ENCODE peak calls at places on chromosomes 13 and 19, in four cellular contexts. O is astrocyte of the spinal cord; S is CD4-positive, CD25-positive, alpha-beta regulatory T cell; V is CD8-positive, alpha-beta memory T cell. W is an unnamed sample.
A peak's percentile ranks its signal among the peaks of the same experiment; 100 is the strongest.

GRCh38 chr13:36674337-36675212 is 755 bp downstream of the SERTM1 start:
- DNase-seq in V (no peak), S (no peak), O (no peak), W (no peak)

GRCh38 chr13:113148940-113149503 is 9.4 kb upstream of the PROZ start:
- DNase-seq in S (no peak), V (no peak), O (no peak), W (no peak)

GRCh38 chr19:33054623-33055022 is 10.1 kb downstream of the RHPN2 start:
- DNase-seq in S (no peak), O (no peak), V (no peak), W (no peak)

GRCh38 chr19:611506-611869 is 21.8 kb downstream of the HCN2 start:
- DNase-seq in O (peak; percentile 98), S (no peak), V (peak; percentile 27), W (peak; percentile 67)

GRCh38 chr19:16070366-16070990 is 5.8 kb upstream of the TPM4 start:
- DNase-seq in S (peak; percentile 76), O (no peak), V (peak; percentile 82), W (peak; percentile 76)

GRCh38 chr13:32309812-32310706 is 5.1 kb downstream of the ZAR1L start:
- DNase-seq in O (peak; percentile 76), S (no peak), V (no peak), W (no peak)

GRCh38 chr19:58575183-58576041 is 2.3 kb upstream of the MZF1 start:
- DNase-seq in S (peak; percentile 67), O (peak; percentile 95), V (peak; percentile 69), W (peak; percentile 35)

GRCh38 chr19:862529-863304 is 3.3 kb downstream of the CFD start:
- DNase-seq in O (peak; percentile 36), S (peak; percentile 67), V (peak; percentile 76), W (no peak)

GRCh38 chr19:29564574-29565005 is 38.8 kb downstream of the VSTM2B start:
- DNase-seq in V (no peak), O (no peak), S (no peak), W (no peak)

GRCh38 chr13:30340367-30341184 is 33.2 kb upstream of the KATNAL1 start:
- DNase-seq in O (peak; percentile 80), V (no peak), S (no peak), W (no peak)

GRCh38 chr19:2362970-2363300 is 2.9 kb downstream of the TMPRSS9 start:
- DNase-seq in O (no peak), V (no peak), S (no peak), W (no peak)

GRCh38 chr13:57784633-57785032 is 153.1 kb downstream of the PCDH17 start:
- DNase-seq in S (no peak), O (no peak), V (no peak), W (no peak)

GRCh38 chr19:11699931-11700794 is 38.6 kb downstream of the ZNF823 start:
- DNase-seq in O (peak; percentile 30), V (no peak), S (no peak), W (no peak)

GRCh38 chr19:2629491-2630351 is 72.8 kb downstream of the GNG7 start:
- DNase-seq in S (no peak), V (no peak), O (no peak), W (no peak)

GRCh38 chr13:35743165-35743564 is 266.7 kb upstream of the MAB21L1 start:
- DNase-seq in O (no peak), V (no peak), S (no peak), W (no peak)

GRCh38 chr19:50968709-50969412 is 530 bp downstream of the KLK6 start:
- DNase-seq in S (no peak), O (no peak), V (no peak), W (no peak)

GRCh38 chr19:21308778-21309177 is 20.4 kb downstream of the ZNF708 start:
- DNase-seq in V (no peak), S (no peak), O (no peak), W (no peak)

GRCh38 chr19:54928299-54928698 is 19.0 kb downstream of the NLRP7 start:
- DNase-seq in V (no peak), O (no peak), S (no peak), W (no peak)

GRCh38 chr19:42850981-42851717 is 28.4 kb downstream of the PSG1 start:
- DNase-seq in S (no peak), O (peak; percentile 87), V (no peak), W (peak; percentile 88)

GRCh38 chr19:2385053-2385721 is 25.1 kb downstream of the TMPRSS9 start:
- DNase-seq in S (no peak), V (no peak), O (peak; percentile 71), W (peak; percentile 75)

GRCh38 chr13:34942732-34943674 is 933 bp downstream of the NBEA start:
- DNase-seq in O (no peak), S (no peak), V (no peak), W (no peak)